ENCODE peak calls at places on chromosomes 13 and 19, in eight cellular contexts. J is activated CD4-positive, alpha-beta T cell treated with anti-CD3 and anti-CD28 coated beads, Interleukin-2, amount 50 U/mL, for 1 hour; Z is GM23338; L is astrocyte; X is T-helper 9 cell; H is skeletal muscle cell; Q is uterus; M is GM04503. D is an unnamed sample.
A peak's percentile ranks its signal among the peaks of the same experiment; 100 is the strongest.

GRCh38 chr19:30223866-30224688 is 148.1 kb upstream of the ZNF536 start:
- DNase-seq in L (no peak), Z (no peak), M (no peak), H (no peak), X (no peak), Q (no peak), J (no peak), D (no peak)

GRCh38 chr19:18611327-18612050 is 1.2 kb upstream of the TMEM59L start:
- DNase-seq in Q (no peak), L (no peak), M (no peak), X (no peak), J (no peak), H (no peak), Z (peak; percentile 76), D (no peak)

GRCh38 chr19:50187937-50188336 is 15.5 kb upstream of the MYH14 start:
- DNase-seq in H (no peak), X (no peak), Q (no peak), Z (no peak), L (no peak), J (no peak), M (no peak), D (no peak)

GRCh38 chr19:38046254-38047047 is 139.4 kb downstream of the SIPA1L3 start:
- DNase-seq in Z (no peak), L (no peak), J (no peak), X (no peak), Q (no peak), H (no peak), M (no peak), D (no peak)

GRCh38 chr19:10748195-10748923 is 30.5 kb downstream of the DNM2 start:
- DNase-seq in H (no peak), L (no peak), Q (no peak), J (no peak), Z (no peak), X (no peak), M (no peak), D (no peak)

GRCh38 chr19:51651216-51651846 is 4.7 kb upstream of the SIGLEC14 start:
- DNase-seq in H (no peak), Q (no peak), M (no peak), Z (no peak), J (no peak), L (no peak), X (no peak), D (no peak)

GRCh38 chr19:48873476-48874308 is 1.5 kb downstream of the PPP1R15A start:
- DNase-seq in L (no peak), M (no peak), Z (no peak), J (no peak), H (no peak), Q (no peak), X (no peak), D (no peak)

GRCh38 chr13:27712421-27712820 is 79.9 kb upstream of the GSX1 start:
- DNase-seq in Q (no peak), L (no peak), M (no peak), H (no peak), J (peak; percentile 13), Z (no peak), X (no peak), D (peak; percentile 9)

GRCh38 chr19:43229315-43229714 is 23.9 kb upstream of the PSG4 start:
- DNase-seq in H (no peak), Q (no peak), Z (peak; percentile 52), M (no peak), J (no peak), L (peak; percentile 12), X (no peak), D (no peak)

GRCh38 chr13:101341464-101341863 is 74.8 kb downstream of the NALCN start:
- DNase-seq in J (no peak), X (no peak), Q (no peak), M (no peak), L (peak; percentile 22), Z (no peak), H (no peak), D (no peak)

GRCh38 chr13:59715591-59715990 is 448.1 kb downstream of the DIAPH3 start:
- DNase-seq in J (no peak), M (no peak), L (no peak), Q (no peak), X (no peak), Z (no peak), H (no peak), D (no peak)

GRCh38 chr13:44921478-44921877 is 67.8 kb downstream of the NUFIP1 start:
- DNase-seq in J (no peak), X (no peak), Q (no peak), L (no peak), M (no peak), Z (peak; percentile 44), H (no peak), D (no peak)

GRCh38 chr13:86608739-86609138 is 809.5 kb upstream of the SLITRK6 start:
- DNase-seq in L (no peak), J (no peak), H (no peak), Q (no peak), Z (no peak), X (no peak), M (no peak), D (no peak)

GRCh38 chr13:24745861-24746617 is 17.9 kb upstream of the RNF17 start:
- DNase-seq in L (no peak), Q (no peak), J (no peak), H (no peak), Z (peak; percentile 43), X (no peak), M (no peak), D (no peak)

D was measured in T-cell.